ENCODE peak calls at places on chromosomes 11 and 22, in six cellular contexts. K is fibroblast of lung, Y is pancreas, M is DND-41, B is coronary artery, F is HL-60. U is an unnamed sample.

GRCh38 chr11:104033134-104033533 is 3.3 kb upstream of the DDI1 start:
- DNase-seq in K (peak; percentile 87), Y (no peak), M (no peak), B (no peak), F (no peak), U (no peak)

GRCh38 chr11:64156235-64157011 is 9.5 kb downstream of the MACROD1 start:
- DNase-seq in K (no peak), Y (no peak), M (no peak), B (no peak), F (no peak), U (no peak)

GRCh38 chr22:39658367-39658766 is 87.8 kb downstream of the CACNA1I start:
- DNase-seq in K (no peak), Y (no peak), M (no peak), B (no peak), F (no peak), U (no peak)

GRCh38 chr22:50305658-50306566 is 1.5 kb downstream of the PLXNB2 start:
- DNase-seq in K (peak; percentile 92), Y (peak; percentile 89), M (no peak), B (peak; percentile 93), F (peak; percentile 88), U (peak; percentile 93)

GRCh38 chr11:33706546-33706945 is 5.9 kb upstream of the C11orf91 start:
- DNase-seq in K (no peak), Y (no peak), M (no peak), B (no peak), F (no peak), U (no peak)

GRCh38 chr11:6570691-6571427 is 32.6 kb downstream of the RRP8 start:
- DNase-seq in K (no peak), Y (no peak), M (no peak), B (no peak), F (no peak), U (no peak)

GRCh38 chr22:24107668-24108067 is 73.6 kb upstream of the SUSD2 start:
- DNase-seq in K (peak; percentile 92), Y (peak; percentile 68), M (no peak), B (peak; percentile 87), F (no peak), U (peak; percentile 61)

GRCh38 chr11:111982019-111982464 is 43.2 kb upstream of the DLAT start:
- DNase-seq in K (peak; percentile 39), Y (peak; percentile 79), M (peak; percentile 27), B (no peak), F (no peak), U (peak; percentile 77)

GRCh38 chr11:119912214-119912613 is 183.2 kb upstream of the NECTIN1 start:
- DNase-seq in K (no peak), Y (no peak), M (no peak), B (no peak), F (no peak), U (no peak)

GRCh38 chr11:46369458-46370152 is 11.9 kb upstream of the MDK start:
- DNase-seq in K (peak; percentile 69), Y (peak; percentile 57), M (peak; percentile 65), B (no peak), F (no peak), U (peak; percentile 83)

GRCh38 chr11:95877288-95877687 is 46.6 kb downstream of the MTMR2 start:
- DNase-seq in K (peak; percentile 100), Y (no peak), M (no peak), B (no peak), F (no peak), U (no peak)

GRCh38 chr11:75980031-75980430 is 165.0 kb downstream of the UVRAG start:
- DNase-seq in K (no peak), Y (no peak), M (no peak), B (no peak), F (no peak), U (no peak)

GRCh38 chr11:133118563-133119303 is 413.6 kb downstream of the OPCML start:
- DNase-seq in K (no peak), Y (no peak), M (no peak), B (no peak), F (no peak), U (no peak)

GRCh38 chr22:31646186-31647019 is 15.6 kb downstream of the PISD start:
- DNase-seq in K (peak; percentile 95), Y (no peak), M (no peak), B (no peak), F (no peak), U (no peak)

GRCh38 chr22:44286673-44287072 is 26.1 kb downstream of the SHISAL1 start:
- DNase-seq in K (no peak), Y (no peak), M (no peak), B (no peak), F (no peak), U (peak; percentile 63)

GRCh38 chr11:17385926-17386325 is 2.5 kb downstream of the KCNJ11 start:
- DNase-seq in K (no peak), Y (no peak), M (no peak), B (no peak), F (no peak), U (no peak)

GRCh38 chr11:12441081-12441801 is 63.9 kb downstream of the PARVA start:
- DNase-seq in K (peak; percentile 63), Y (no peak), M (no peak), B (no peak), F (no peak), U (no peak)

GRCh38 chr11:12141283-12141682 is 30.9 kb downstream of the MICAL2 start:
- DNase-seq in K (no peak), Y (no peak), M (peak; percentile 17), B (no peak), F (no peak), U (no peak)

GRCh38 chr22:17855891-17856290 is 81.6 kb upstream of the BID start:
- DNase-seq in K (no peak), Y (no peak), M (no peak), B (no peak), F (no peak), U (peak; percentile 35)

GRCh38 chr11:45031912-45032519 is 81.3 kb upstream of the TP53I11 start:
- DNase-seq in K (no peak), Y (no peak), M (no peak), B (no peak), F (no peak), U (no peak)

GRCh38 chr11:61095022-61095421 is 7.3 kb upstream of the CD5 start:
- DNase-seq in K (no peak), Y (no peak), M (no peak), B (peak; percentile 46), F (no peak), U (no peak)

GRCh38 chr11:11782532-11783110 is 59.2 kb upstream of the USP47 start:
- DNase-seq in K (no peak), Y (no peak), M (no peak), B (no peak), F (no peak), U (no peak)

DNA sequence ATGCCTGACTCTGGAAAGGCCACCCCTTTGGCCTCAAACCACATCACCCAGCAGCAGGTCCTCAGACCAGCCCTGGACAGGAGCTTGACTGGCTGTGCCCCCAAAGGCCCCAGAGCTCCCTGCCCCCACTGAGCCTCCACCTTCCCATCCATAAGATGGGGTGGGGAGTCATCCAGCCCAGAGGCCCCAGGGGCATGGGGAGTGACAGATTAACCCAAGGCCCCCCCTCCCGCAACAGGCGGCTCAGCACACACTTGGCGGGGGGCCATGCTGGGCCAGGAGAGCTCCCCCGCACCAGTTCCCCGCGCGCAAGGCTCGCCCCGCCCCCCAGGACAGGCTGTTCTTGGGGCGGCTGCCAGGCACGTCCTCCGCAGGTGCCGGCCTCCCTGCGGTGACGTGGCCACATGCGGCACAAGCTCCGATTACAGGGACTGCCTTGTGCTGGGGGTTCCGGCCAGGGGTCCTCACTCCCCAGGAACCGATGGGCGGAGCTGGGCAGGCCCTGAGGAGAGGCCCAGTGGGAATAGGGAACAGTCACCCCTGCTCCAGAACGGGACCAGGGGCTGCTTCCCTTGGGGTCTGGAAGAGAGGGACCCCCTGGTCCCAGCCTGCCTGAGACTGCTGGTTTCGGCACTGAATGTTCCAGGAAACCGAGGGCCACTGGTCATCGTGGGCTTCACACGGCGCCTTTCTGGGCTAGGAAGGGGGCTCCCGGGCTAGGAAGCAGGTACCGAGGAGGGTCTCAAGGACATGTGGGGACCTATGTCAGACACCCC is 5.1 kb upstream of the CDKN1C start:
- DNase-seq in K (peak; percentile 73), Y (peak; percentile 92), M (no peak), B (no peak), F (no peak), U (no peak)
- H3K27ac ChIP-seq in K (no peak overlapping the region), Y (peak overlapping the region; percentile 42), M (peak overlapping the region; percentile 80), B (no peak overlapping the region), F (no peak overlapping the region), U (no peak overlapping the region)

GRCh38 chr22:35539910-35540599 is 576 bp upstream of the RASD2 start:
- DNase-seq in K (no peak), Y (peak; percentile 63), M (peak; percentile 68), B (no peak), F (peak; percentile 54), U (peak; percentile 48)

GRCh38 chr22:35540600-35541253 is at the start of gene RASD2:
- DNase-seq in K (no peak), Y (peak; percentile 38), M (peak; percentile 52), B (no peak), F (no peak), U (peak; percentile 80)

GRCh38 chr22:35542157-35542971 is 1.7 kb downstream of the RASD2 start:
- DNase-seq in K (no peak), Y (no peak), M (no peak), B (no peak), F (no peak), U (peak; percentile 64)

GRCh38 chr22:35542972-35543516 is 2.4 kb downstream of the RASD2 start:
- DNase-seq in K (no peak), Y (no peak), M (no peak), B (no peak), F (no peak), U (no peak)

GRCh38 chr22:35541254-35541748 is 670 bp downstream of the RASD2 start:
- DNase-seq in K (no peak), Y (peak; percentile 54), M (no peak), B (no peak), F (no peak), U (peak; percentile 78)
- H3K4me3 ChIP-seq in K (no peak overlapping the region), Y (peak overlapping the region; percentile 16), M (no peak overlapping the region), B (peak overlapping the region; percentile 77), F (no peak overlapping the region), U (peak overlapping the region; percentile 48)

GRCh38 chr11:118620529-118621070 is 13.2 kb downstream of the PHLDB1 start:
- DNase-seq in K (no peak), Y (peak; percentile 21), M (no peak), B (no peak), F (no peak), U (no peak)
- H3K27ac ChIP-seq in K (peak overlapping the region; percentile 94), Y (no peak overlapping the region), M (peak overlapping the region; percentile 35), B (peak overlapping the region; percentile 90), F (no peak overlapping the region), U (peak overlapping the region; percentile 81)

DNA sequence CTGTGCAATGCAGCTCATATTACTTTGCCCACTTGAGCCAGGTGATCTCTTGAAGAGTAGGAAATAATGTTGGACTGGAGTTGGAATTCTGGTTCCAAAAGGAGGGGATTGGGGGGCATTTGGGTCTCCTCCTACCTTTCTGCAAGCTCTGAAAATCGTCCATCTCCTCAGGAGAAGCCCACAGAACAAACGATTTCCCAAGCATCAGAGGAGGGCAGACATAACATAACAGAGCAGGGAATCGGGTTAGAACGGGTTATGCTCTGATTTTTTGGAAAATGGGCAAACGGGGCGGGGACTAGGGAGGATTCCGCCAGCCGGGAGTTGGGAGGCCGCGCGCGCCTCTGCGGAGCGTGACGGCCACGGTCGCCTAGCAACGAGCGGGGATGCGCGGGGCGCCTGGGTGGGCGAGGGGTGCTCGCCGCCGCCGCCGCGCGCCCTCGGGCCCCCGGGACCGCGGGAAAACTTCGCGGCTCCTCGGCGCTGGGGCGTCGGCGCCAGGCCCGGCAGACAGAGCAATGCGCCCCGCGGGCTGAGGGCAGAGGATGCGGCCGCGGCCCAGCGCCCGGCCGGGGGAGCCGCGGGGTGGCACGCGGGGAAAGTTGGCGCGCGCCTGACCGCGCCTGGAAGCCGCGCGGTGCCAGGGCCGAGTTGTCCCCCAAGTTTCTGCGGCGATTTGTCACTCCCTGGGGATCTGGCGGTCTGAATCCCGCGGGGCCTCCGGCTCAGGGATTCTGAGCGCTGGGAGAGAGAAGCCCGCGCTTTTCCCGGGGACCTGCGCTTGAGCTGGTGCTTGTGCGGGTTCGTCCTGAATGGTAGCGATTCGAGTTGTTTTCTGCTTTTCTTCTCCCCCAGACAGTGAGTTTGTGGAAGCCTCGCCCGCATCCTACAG is 27.8 kb upstream of the AMOTL1 start:
- DNase-seq in K (peak; percentile 17), Y (peak; percentile 53), M (no peak), B (peak; percentile 74), F (no peak), U (no peak)
- H3K4me3 ChIP-seq in K (peak overlapping the region; percentile 65), Y (peak overlapping the region; percentile 37), M (no peak overlapping the region), B (peak overlapping the region; percentile 77), F (peak overlapping the region; percentile 38), U (peak overlapping the region; percentile 47)

U was measured in left lung.